ENCODE peak calls at places on chromosomes 3 and 15, in six cellular contexts. T is GF-D8, R is A549, H is SJSA1, Z is adrenal gland, U is GM13977. K is an unnamed sample.

GRCh38 chr3:194837457-194838135 is 151.9 kb downstream of the FAM43A start:
- DNase-seq in U (no peak), H (no peak), T (no peak), R (no peak), Z (no peak), K (no peak)

GRCh38 chr15:61974759-61975158 is 85.5 kb downstream of the VPS13C start:
- DNase-seq in H (no peak), U (no peak), Z (no peak), R (no peak), T (no peak), K (no peak)

GRCh38 chr15:68384451-68385239 is 47.3 kb downstream of the ITGA11 start:
- DNase-seq in U (no peak), T (no peak), R (peak), H (peak), Z (peak), K (no peak)

GRCh38 chr3:34012102-34012461 is 213.7 kb downstream of the PDCD6IP start:
- DNase-seq in Z (no peak), H (peak), U (no peak), R (peak), T (no peak), K (no peak)

GRCh38 chr15:42549052-42549491 is 434 bp downstream of the HAUS2 start:
- DNase-seq in R (peak), Z (no peak), T (peak), U (peak), H (no peak), K (no peak)

GRCh38 chr3:19436746-19437145 is 288.4 kb downstream of the KCNH8 start:
- DNase-seq in Z (no peak), H (no peak), U (no peak), R (no peak), T (no peak), K (no peak)

GRCh38 chr15:94523873-94524272 is 292.5 kb downstream of the MCTP2 start:
- DNase-seq in T (no peak), U (no peak), R (no peak), Z (no peak), H (no peak), K (no peak)

GRCh38 chr3:124144035-124144814 is 152.3 kb upstream of the ROPN1 start:
- DNase-seq in T (no peak), H (no peak), U (no peak), Z (no peak), R (no peak), K (no peak)

GRCh38 chr15:66951976-66952375 is 113.4 kb upstream of the SMAD3 start:
- DNase-seq in R (peak), Z (no peak), H (no peak), T (no peak), U (no peak), K (no peak)

GRCh38 chr3:129162729-129163579 is 2.1 kb upstream of the ISY1 start:
- DNase-seq in U (no peak), T (no peak), Z (no peak), R (peak), H (no peak), K (no peak)

GRCh38 chr3:120569224-120569915 is 26.8 kb upstream of the NDUFB4 start:
- DNase-seq in R (no peak), U (no peak), T (no peak), Z (no peak), H (no peak), K (no peak)

GRCh38 chr3:175392653-175393052 is 533.5 kb downstream of the NAALADL2 start:
- DNase-seq in R (no peak), T (no peak), U (no peak), Z (no peak), H (no peak), K (no peak)

GRCh38 chr15:56491110-56491722 is 26.3 kb upstream of the MNS1 start:
- DNase-seq in U (peak), Z (peak), T (peak), R (peak), H (peak), K (no peak)

GRCh38 chr3:48155122-48155521 is 33.1 kb downstream of the CDC25A start:
- DNase-seq in T (no peak), H (peak), R (peak), U (no peak), Z (no peak), K (no peak)

GRCh38 chr3:129369711-129370110 is 58.7 kb downstream of the EFCAB12 start:
- DNase-seq in Z (no peak), T (no peak), U (no peak), H (no peak), R (no peak), K (no peak)

GRCh38 chr15:39579487-39580116 is 1.3 kb upstream of the THBS1 start:
- DNase-seq in Z (peak), R (peak), T (no peak), H (peak), U (no peak), K (no peak)

GRCh38 chr3:15241341-15241740 is 35.3 kb downstream of the CAPN7 start:
- DNase-seq in T (no peak), H (no peak), R (peak), U (peak), Z (no peak), K (no peak)

GRCh38 chr15:57424628-57425405 is 48.5 kb downstream of the CGNL1 start:
- DNase-seq in U (no peak), T (no peak), Z (no peak), H (no peak), R (no peak), K (no peak)

GRCh38 chr3:117263735-117264134 is 554.2 kb downstream of the TUSC7 start:
- DNase-seq in T (no peak), H (no peak), R (no peak), Z (no peak), U (no peak), K (no peak)

GRCh38 chr15:41546846-41547786 is 3.1 kb upstream of the RPAP1 start:
- DNase-seq in U (no peak), H (peak), Z (peak), T (no peak), R (peak), K (no peak)

GRCh38 chr15:66573348-66573718 is 7.5 kb upstream of the LCTL start:
- DNase-seq in Z (no peak), H (no peak), T (no peak), U (no peak), R (no peak), K (no peak)

GRCh38 chr3:133775835-133776234 is 29.6 kb downstream of the TF start:
- DNase-seq in H (no peak), T (no peak), U (no peak), R (no peak), Z (no peak), K (no peak)

GRCh38 chr15:98649996-98650870 is 1.9 kb downstream of the IGF1R start:
- DNase-seq in T (peak), U (no peak), R (peak), Z (peak), H (peak), K (no peak)

GRCh38 chr3:184808021-184808420 is 3.9 kb upstream of the VPS8 start:
- DNase-seq in T (no peak), R (peak), Z (no peak), H (no peak), U (no peak), K (no peak)

GRCh38 chr3:76487446-76487845 is 552.5 kb upstream of the ROBO2 start:
- DNase-seq in H (no peak), R (no peak), T (no peak), Z (no peak), U (no peak), K (no peak)

GRCh38 chr3:187717572-187717971 is 15.2 kb upstream of the RTP2 start:
- DNase-seq in H (no peak), Z (peak), U (no peak), T (no peak), R (no peak), K (no peak)

GRCh38 chr15:34900748-34901147 is 68.8 kb downstream of the AQR start:
- DNase-seq in R (no peak), U (no peak), Z (no peak), T (no peak), H (no peak), K (no peak)

GRCh38 chr3:4399476-4399875 is 67.6 kb downstream of the SUMF1 start:
- DNase-seq in U (no peak), T (no peak), H (no peak), Z (no peak), R (no peak), K (no peak)

GRCh38 chr15:90482124-90483011 is 47.4 kb upstream of the CRTC3 start:
- DNase-seq in T (peak), Z (peak), H (peak), U (peak), R (peak), K (no peak)

GRCh38 chr3:79005084-79005483 is 762.7 kb downstream of the ROBO1 start:
- DNase-seq in U (no peak), Z (no peak), T (no peak), R (no peak), H (no peak), K (no peak)

GRCh38 chr3:141279074-141279945 is 47.7 kb downstream of the PXYLP1 start:
- DNase-seq in T (no peak), H (peak), U (no peak), R (peak), Z (peak), K (no peak)

GRCh38 chr15:53226559-53226958 is 436.4 kb upstream of the ONECUT1 start:
- DNase-seq in Z (no peak), T (no peak), U (no peak), H (no peak), R (no peak), K (no peak)

GRCh38 chr3:124118397-124118796 is 126.5 kb upstream of the ROPN1 start:
- DNase-seq in H (no peak), Z (no peak), T (no peak), U (no peak), R (no peak), K (no peak)

GRCh38 chr3:72595376-72595775 is 252.9 kb downstream of the SHQ1 start:
- DNase-seq in Z (no peak), R (no peak), H (peak), T (no peak), U (no peak), K (no peak)

GRCh38 chr3:177753498-177754155 is 556.3 kb upstream of the TBL1XR1 start:
- DNase-seq in U (no peak), Z (peak), H (no peak), R (no peak), T (no peak), K (no peak)

GRCh38 chr3:165549665-165550064 is 287.6 kb downstream of the BCHE start:
- DNase-seq in Z (no peak), T (no peak), R (no peak), U (no peak), H (no peak), K (no peak)

GRCh38 chr15:69537888-69538287 is 85.3 kb downstream of the RPLP1 start:
- DNase-seq in T (no peak), Z (no peak), R (no peak), U (no peak), H (no peak), K (no peak)